ENCODE peak calls at places on chromosome 10, in six cellular contexts. One of them, this sample, is unnamed. For H3K4me1 and H3K36me3, the result is how much of the 10 kb centered on the place peaks cover.

GRCh38 chr10:123421461-123421860 is 244.7 kb upstream of the GPR26 start:
- DNase-seq in tibial nerve: no peak
- DNase-seq in mesendoderm: no peak
- DNase-seq in hepatocyte: no peak
- DNase-seq in Peyer's patch: no peak
- DNase-seq in left ventricle myocardium inferior: no peak
- DNase-seq in this sample: no peak

GRCh38 chr10:88064608-88065383 is 201.4 kb downstream of the PTEN start:
- DNase-seq in left ventricle myocardium inferior: peak
- DNase-seq in mesendoderm: no peak
- DNase-seq in hepatocyte: peak
- DNase-seq in Peyer's patch: no peak
- DNase-seq in tibial nerve: peak
- DNase-seq in this sample: no peak

GRCh38 chr10:46245381-46245900 is 41.4 kb upstream of the ANTXRL start:
- DNase-seq in Peyer's patch: no peak
- DNase-seq in mesendoderm: no peak
- DNase-seq in left ventricle myocardium inferior: no peak
- DNase-seq in hepatocyte: no peak
- DNase-seq in tibial nerve: no peak
- DNase-seq in this sample: no peak

GRCh38 chr10:12925845-12926244 is 75.7 kb downstream of the CCDC3 start:
- DNase-seq in mesendoderm: no peak
- DNase-seq in tibial nerve: no peak
- DNase-seq in Peyer's patch: no peak
- DNase-seq in hepatocyte: no peak
- DNase-seq in left ventricle myocardium inferior: no peak
- DNase-seq in this sample: no peak

GRCh38 chr10:84329094-84329611 is 764 bp downstream of the CCSER2 start:
- DNase-seq in tibial nerve: no peak
- DNase-seq in hepatocyte: peak
- DNase-seq in mesendoderm: peak
- DNase-seq in Peyer's patch: no peak
- DNase-seq in left ventricle myocardium inferior: no peak
- DNase-seq in this sample: peak

GRCh38 chr10:25125151-25125550 is 49.6 kb upstream of the GPR158 start:
- DNase-seq in left ventricle myocardium inferior: no peak
- DNase-seq in mesendoderm: peak
- DNase-seq in Peyer's patch: no peak
- DNase-seq in hepatocyte: no peak
- DNase-seq in tibial nerve: no peak
- DNase-seq in this sample: no peak

GRCh38 chr10:79050896-79051555 is 17.7 kb upstream of the ZMIZ1 start:
- DNase-seq in Peyer's patch: peak
- DNase-seq in left ventricle myocardium inferior: peak
- DNase-seq in mesendoderm: peak
- DNase-seq in tibial nerve: no peak
- DNase-seq in hepatocyte: no peak
- DNase-seq in this sample: no peak

GRCh38 chr10:34918060-34918840 is 103.2 kb upstream of the PARD3 start:
- DNase-seq in tibial nerve: no peak
- DNase-seq in left ventricle myocardium inferior: no peak
- DNase-seq in mesendoderm: peak
- DNase-seq in hepatocyte: no peak
- DNase-seq in Peyer's patch: no peak
- DNase-seq in this sample: no peak

GRCh38 chr10:25974897-25975459 is 40.9 kb downstream of the MYO3A start:
- DNase-seq in left ventricle myocardium inferior: no peak
- DNase-seq in tibial nerve: no peak
- DNase-seq in hepatocyte: no peak
- DNase-seq in Peyer's patch: no peak
- DNase-seq in mesendoderm: peak
- DNase-seq in this sample: no peak

GRCh38 chr10:90269699-90270098 is 568.3 kb downstream of the KIF20B start:
- DNase-seq in hepatocyte: no peak
- DNase-seq in mesendoderm: no peak
- DNase-seq in tibial nerve: no peak
- DNase-seq in Peyer's patch: no peak
- DNase-seq in left ventricle myocardium inferior: no peak
- DNase-seq in this sample: no peak

GRCh38 chr10:133129854-133130495 is 30.0 kb upstream of the KNDC1 start:
- DNase-seq in hepatocyte: no peak
- DNase-seq in mesendoderm: no peak
- DNase-seq in Peyer's patch: peak
- DNase-seq in left ventricle myocardium inferior: no peak
- DNase-seq in tibial nerve: no peak
- DNase-seq in this sample: no peak

GRCh38 chr10:91464500-91464899 is 54.4 kb downstream of the HECTD2 start:
- DNase-seq in hepatocyte: no peak
- DNase-seq in tibial nerve: no peak
- DNase-seq in Peyer's patch: no peak
- DNase-seq in mesendoderm: no peak
- DNase-seq in left ventricle myocardium inferior: no peak
- DNase-seq in this sample: no peak

GRCh38 chr10:101525848-101526247 is 62.2 kb downstream of the POLL start:
- DNase-seq in Peyer's patch: no peak
- DNase-seq in left ventricle myocardium inferior: no peak
- DNase-seq in hepatocyte: no peak
- DNase-seq in mesendoderm: no peak
- DNase-seq in tibial nerve: no peak
- DNase-seq in this sample: no peak

GRCh38 chr10:569961-570630 is 119.4 kb downstream of the DIP2C start:
- DNase-seq in mesendoderm: no peak
- DNase-seq in left ventricle myocardium inferior: no peak
- DNase-seq in Peyer's patch: no peak
- DNase-seq in tibial nerve: no peak
- DNase-seq in hepatocyte: no peak
- DNase-seq in this sample: no peak

GRCh38 chr10:58546722-58547121 is 34.0 kb downstream of the BICC1 start:
- DNase-seq in Peyer's patch: no peak
- DNase-seq in tibial nerve: no peak
- DNase-seq in left ventricle myocardium inferior: no peak
- DNase-seq in mesendoderm: no peak
- DNase-seq in hepatocyte: no peak
- DNase-seq in this sample: no peak

GRCh38 chr10:8050561-8051108 is 3.9 kb upstream of the GATA3 start:
- DNase-seq in Peyer's patch: peak
- DNase-seq in tibial nerve: no peak
- DNase-seq in mesendoderm: peak
- DNase-seq in hepatocyte: peak
- DNase-seq in left ventricle myocardium inferior: no peak
- DNase-seq in this sample: no peak

GRCh38 chr10:132350946-132351345 is 19.0 kb downstream of the LRRC27 start:
- DNase-seq in mesendoderm: no peak
- DNase-seq in tibial nerve: no peak
- DNase-seq in hepatocyte: no peak
- DNase-seq in Peyer's patch: no peak
- DNase-seq in left ventricle myocardium inferior: no peak
- DNase-seq in this sample: no peak

GRCh38 chr10:6080417-6080973 is 8.3 kb upstream of the RBM17 start:
- DNase-seq in tibial nerve: no peak
- DNase-seq in left ventricle myocardium inferior: no peak
- DNase-seq in Peyer's patch: no peak
- DNase-seq in hepatocyte: no peak
- DNase-seq in mesendoderm: no peak
- DNase-seq in this sample: no peak

GRCh38 chr10:131693766-131694165 is 207.0 kb upstream of the PPP2R2D start:
- DNase-seq in hepatocyte: no peak
- DNase-seq in tibial nerve: no peak
- DNase-seq in Peyer's patch: no peak
- DNase-seq in left ventricle myocardium inferior: no peak
- DNase-seq in mesendoderm: no peak
- DNase-seq in this sample: no peak

GRCh38 chr10:19294233-19294632 is 245.6 kb downstream of the MALRD1 start:
- DNase-seq in left ventricle myocardium inferior: no peak
- DNase-seq in tibial nerve: no peak
- DNase-seq in hepatocyte: no peak
- DNase-seq in mesendoderm: no peak
- DNase-seq in Peyer's patch: no peak
- DNase-seq in this sample: no peak

GRCh38 chr10:70733051-70733450 is 52.1 kb downstream of the TBATA start:
- DNase-seq in left ventricle myocardium inferior: no peak
- DNase-seq in hepatocyte: no peak
- DNase-seq in tibial nerve: no peak
- DNase-seq in Peyer's patch: no peak
- DNase-seq in mesendoderm: no peak
- DNase-seq in this sample: no peak

GRCh38 chr10:30358206-30358605 is 9.1 kb upstream of the MTPAP start:
- DNase-seq in hepatocyte: no peak
- DNase-seq in left ventricle myocardium inferior: no peak
- DNase-seq in tibial nerve: no peak
- DNase-seq in Peyer's patch: no peak
- DNase-seq in mesendoderm: no peak
- DNase-seq in this sample: no peak

GRCh38 chr10:96401036-96401435 is 42.2 kb upstream of the OPALIN start:
- DNase-seq in Peyer's patch: no peak
- DNase-seq in mesendoderm: no peak
- DNase-seq in tibial nerve: no peak
- DNase-seq in left ventricle myocardium inferior: no peak
- DNase-seq in hepatocyte: no peak
- DNase-seq in this sample: no peak

GRCh38 chr10:71690094-71690720 is 29.4 kb downstream of the C10orf105 start:
- DNase-seq in hepatocyte: no peak
- DNase-seq in Peyer's patch: no peak
- DNase-seq in mesendoderm: no peak
- DNase-seq in tibial nerve: no peak
- DNase-seq in left ventricle myocardium inferior: no peak
- DNase-seq in this sample: no peak

GRCh38 chr10:33341638-33342037 is 7.2 kb upstream of the NRP1 start:
- DNase-seq in Peyer's patch: no peak
- DNase-seq in hepatocyte: no peak
- DNase-seq in mesendoderm: no peak
- DNase-seq in tibial nerve: no peak
- DNase-seq in left ventricle myocardium inferior: no peak
- DNase-seq in this sample: no peak

GRCh38 chr10:110034596-110034995 is 26.8 kb downstream of the ADD3 start:
- DNase-seq in left ventricle myocardium inferior: no peak
- DNase-seq in mesendoderm: no peak
- DNase-seq in hepatocyte: no peak
- DNase-seq in Peyer's patch: no peak
- DNase-seq in tibial nerve: no peak
- DNase-seq in this sample: no peak

GRCh38 chr10:61487506-61487905 is 34.3 kb upstream of the TMEM26 start:
- DNase-seq in hepatocyte: no peak
- DNase-seq in Peyer's patch: no peak
- DNase-seq in left ventricle myocardium inferior: no peak
- DNase-seq in tibial nerve: no peak
- DNase-seq in mesendoderm: no peak
- DNase-seq in this sample: no peak

GRCh38 chr10:109405338-109405737 is 518.0 kb downstream of the XPNPEP1 start:
- DNase-seq in Peyer's patch: no peak
- DNase-seq in mesendoderm: no peak
- DNase-seq in hepatocyte: no peak
- DNase-seq in left ventricle myocardium inferior: no peak
- DNase-seq in tibial nerve: no peak
- DNase-seq in this sample: no peak

GRCh38 chr10:51658075-51658474 is 41.3 kb downstream of the CSTF2T start:
- DNase-seq in mesendoderm: no peak
- DNase-seq in hepatocyte: no peak
- DNase-seq in Peyer's patch: no peak
- DNase-seq in tibial nerve: no peak
- DNase-seq in left ventricle myocardium inferior: no peak
- DNase-seq in this sample: no peak

GRCh38 chr10:113292086-113292485 is 260.8 kb upstream of the HABP2 start:
- DNase-seq in left ventricle myocardium inferior: no peak
- DNase-seq in tibial nerve: no peak
- DNase-seq in Peyer's patch: no peak
- DNase-seq in mesendoderm: no peak
- DNase-seq in hepatocyte: no peak
- DNase-seq in this sample: no peak

GRCh38 chr10:125135771-125136035 is 24.7 kb downstream of the CTBP2 start:
- DNase-seq in left ventricle myocardium inferior: no peak
- DNase-seq in tibial nerve: no peak
- DNase-seq in Peyer's patch: no peak
- DNase-seq in mesendoderm: no peak
- DNase-seq in hepatocyte: no peak
- DNase-seq in this sample: no peak
- H3K4me1 ChIP-seq in left ventricle myocardium inferior: half or more
- H3K4me1 ChIP-seq in tibial nerve: under half
- H3K4me1 ChIP-seq in Peyer's patch: under half
- H3K4me1 ChIP-seq in mesendoderm: under half
- H3K4me1 ChIP-seq in hepatocyte: under half
- H3K4me1 ChIP-seq in this sample: under half

GRCh38 chr10:99888623-99889022 is 106.2 kb downstream of the ABCC2 start:
- DNase-seq in mesendoderm: no peak
- DNase-seq in left ventricle myocardium inferior: no peak
- DNase-seq in hepatocyte: no peak
- DNase-seq in tibial nerve: no peak
- DNase-seq in Peyer's patch: no peak
- DNase-seq in this sample: no peak

GRCh38 chr10:99881371-99881770 is 98.9 kb downstream of the ABCC2 start:
- DNase-seq in mesendoderm: no peak
- DNase-seq in tibial nerve: no peak
- DNase-seq in hepatocyte: no peak
- DNase-seq in left ventricle myocardium inferior: no peak
- DNase-seq in Peyer's patch: no peak
- DNase-seq in this sample: no peak

GRCh38 chr10:99880071-99880835 is 97.8 kb downstream of the ABCC2 start:
- DNase-seq in hepatocyte: no peak
- DNase-seq in tibial nerve: no peak
- DNase-seq in left ventricle myocardium inferior: peak
- DNase-seq in mesendoderm: no peak
- DNase-seq in Peyer's patch: no peak
- DNase-seq in this sample: no peak

GRCh38 chr10:99883523-99883922 is 101.1 kb downstream of the ABCC2 start:
- DNase-seq in left ventricle myocardium inferior: no peak
- DNase-seq in Peyer's patch: no peak
- DNase-seq in mesendoderm: peak
- DNase-seq in hepatocyte: no peak
- DNase-seq in tibial nerve: no peak
- DNase-seq in this sample: no peak
- H3K36me3 ChIP-seq in left ventricle myocardium inferior: half or more
- H3K36me3 ChIP-seq in Peyer's patch: under half
- H3K36me3 ChIP-seq in mesendoderm: under half
- H3K36me3 ChIP-seq in hepatocyte: under half
- H3K36me3 ChIP-seq in tibial nerve: half or more
- H3K36me3 ChIP-seq in this sample: under half

GRCh38 chr10:68636335-68636734 is 76.2 kb downstream of the TET1 start:
- DNase-seq in mesendoderm: peak
- DNase-seq in hepatocyte: no peak
- DNase-seq in left ventricle myocardium inferior: no peak
- DNase-seq in tibial nerve: no peak
- DNase-seq in Peyer's patch: no peak
- DNase-seq in this sample: no peak
- H3K27ac ChIP-seq in mesendoderm: no peak
- H3K27ac ChIP-seq in hepatocyte: no peak
- H3K27ac ChIP-seq in left ventricle myocardium inferior: no peak
- H3K27ac ChIP-seq in tibial nerve: peak
- H3K27ac ChIP-seq in Peyer's patch: no peak
- H3K27ac ChIP-seq in this sample: no peak

DNA sequence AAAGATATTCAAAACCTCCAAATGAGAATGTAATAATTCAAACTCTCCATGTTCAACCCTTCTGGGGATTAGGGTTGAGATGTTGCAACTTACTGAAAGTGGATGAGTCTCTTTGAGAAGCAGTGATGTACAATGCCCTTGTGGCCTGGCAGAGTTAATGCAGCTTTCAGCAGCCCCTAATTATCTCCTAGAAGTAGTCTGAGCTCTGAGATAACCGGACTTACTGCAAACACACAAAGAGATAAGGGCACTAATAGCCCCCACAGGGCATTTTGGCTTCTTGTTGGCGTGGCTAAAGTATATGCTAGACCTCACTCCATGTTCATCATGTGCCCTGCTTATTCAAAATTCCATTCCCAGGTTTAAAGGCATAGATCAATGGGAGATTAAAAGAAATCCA is 404.7 kb downstream of the NEBL start:
- DNase-seq in left ventricle myocardium inferior: no peak
- DNase-seq in tibial nerve: no peak
- DNase-seq in hepatocyte: peak
- DNase-seq in mesendoderm: peak
- DNase-seq in Peyer's patch: no peak
- DNase-seq in this sample: no peak
- H3K4me1 ChIP-seq in left ventricle myocardium inferior: under half
- H3K4me1 ChIP-seq in tibial nerve: under half
- H3K4me1 ChIP-seq in hepatocyte: under half
- H3K4me1 ChIP-seq in mesendoderm: under half
- H3K4me1 ChIP-seq in Peyer's patch: under half
- H3K4me1 ChIP-seq in this sample: under half